ENCODE peak calls at places on chromosomes 11 and 22, in eight cellular contexts. W is GM20000; D is mucosa of gallbladder; S is activated CD8-positive, alpha-beta memory T cell treated with anti-CD3 and anti-CD28 coated beads for 24 hours; Q is adipocyte; T is nephron progenitor cell; Y is NCI-H1105; L is SW 1271. N is an unnamed sample.

GRCh38 chr11:71240865-71241691 is 11.3 kb downstream of the SHANK2 start:
- DNase-seq in W (no peak), D (peak), S (no peak), Q (peak), T (peak), Y (no peak), L (peak), N (no peak)

GRCh38 chr22:23085351-23085671 is 15.0 kb downstream of the GNAZ start:
- DNase-seq in W (no peak), D (no peak), S (no peak), Q (no peak), T (no peak), Y (no peak), L (no peak), N (no peak)

GRCh38 chr11:134786636-134787035 is 374.6 kb upstream of the B3GAT1 start:
- DNase-seq in W (no peak), D (no peak), S (no peak), Q (no peak), T (no peak), Y (no peak), L (no peak), N (no peak)

GRCh38 chr11:117820516-117820915 is 4.0 kb downstream of the FXYD2 start:
- DNase-seq in W (no peak), D (no peak), S (no peak), Q (no peak), T (no peak), Y (no peak), L (no peak), N (no peak)

GRCh38 chr22:49749227-49749626 is 78.4 kb downstream of the BRD1 start:
- DNase-seq in W (peak), D (no peak), S (no peak), Q (no peak), T (no peak), Y (no peak), L (no peak), N (no peak)

GRCh38 chr11:36774603-36775002 is 176.6 kb upstream of the RAG2 start:
- DNase-seq in W (no peak), D (no peak), S (no peak), Q (peak), T (no peak), Y (no peak), L (no peak), N (no peak)

GRCh38 chr11:112543390-112543789 is 282.7 kb upstream of the PLET1 start:
- DNase-seq in W (no peak), D (no peak), S (no peak), Q (no peak), T (no peak), Y (no peak), L (no peak), N (no peak)

GRCh38 chr11:122977455-122978302 is 4.0 kb downstream of the BSX start:
- DNase-seq in W (peak), D (no peak), S (peak), Q (no peak), T (peak), Y (no peak), L (no peak), N (no peak)

GRCh38 chr11:1893581-1894359 is 2.1 kb upstream of the PRR33 start:
- DNase-seq in W (no peak), D (no peak), S (no peak), Q (no peak), T (no peak), Y (no peak), L (no peak), N (no peak)

GRCh38 chr11:70233962-70234361 is 30.9 kb downstream of the FADD start:
- DNase-seq in W (no peak), D (no peak), S (no peak), Q (no peak), T (no peak), Y (no peak), L (no peak), N (no peak)

N was measured in activated T-helper 1 cell treated with anti-CD3 and anti-CD28 coated beads, Interleukin-12 subunit alpha, Interleukin-12 subunit beta, Interleukin-2, Interleukin-4 antibody, amounts not matched to agents 30 ng/mL and 10 ng/mL and 1 ng/mL, durations not matched to agents 14 hours and 24 hours and 36 hours.